ENCODE peak calls at places on chromosome 7, in six cellular contexts. Y is KBM-7, M is epithelial cell of esophagus, P is GM18507, Q is colonic mucosa, S is heart left ventricle. B is an unnamed sample.

GRCh38 chr7:152025077-152025936 is at the start of gene GALNT11:
- DNase-seq in Y (peak), M (peak), P (peak), Q (peak), S (peak), B (peak)

GRCh38 chr7:2253021-2253420 is 11.0 kb downstream of the NUDT1 start:
- DNase-seq in Y (no peak), M (no peak), P (no peak), Q (no peak), S (no peak), B (no peak)

GRCh38 chr7:138752568-138753518 is 45.0 kb upstream of the TMEM213 start:
- DNase-seq in Y (peak), M (peak), P (peak), Q (peak), S (peak), B (peak)

GRCh38 chr7:111184960-111185359 is 94.0 kb downstream of the LRRN3 start:
- DNase-seq in Y (no peak), M (no peak), P (no peak), Q (no peak), S (no peak), B (no peak)

GRCh38 chr7:46153583-46153950 is 232.5 kb upstream of the IGFBP3 start:
- DNase-seq in Y (no peak), M (no peak), P (no peak), Q (no peak), S (no peak), B (no peak)

GRCh38 chr7:50068026-50068425 is 25.0 kb downstream of the ZPBP start:
- DNase-seq in Y (no peak), M (peak), P (no peak), Q (peak), S (no peak), B (no peak)

GRCh38 chr7:30852744-30853288 is 58.8 kb upstream of the AQP1 start:
- DNase-seq in Y (no peak), M (no peak), P (no peak), Q (no peak), S (no peak), B (no peak)

GRCh38 chr7:115340828-115341227 is 418.9 kb downstream of the MDFIC start:
- DNase-seq in Y (no peak), M (peak), P (no peak), Q (no peak), S (no peak), B (no peak)

GRCh38 chr7:152142976-152143665 is 117.6 kb downstream of the GALNT11 start:
- DNase-seq in Y (no peak), M (no peak), P (no peak), Q (no peak), S (no peak), B (no peak)

GRCh38 chr7:73606801-73607691 is 17.3 kb downstream of the MLXIPL start:
- DNase-seq in Y (peak), M (peak), P (peak), Q (peak), S (peak), B (peak)

GRCh38 chr7:33062782-33063443 is 337 bp upstream of the NT5C3A start:
- DNase-seq in Y (peak), M (peak), P (peak), Q (peak), S (peak), B (peak)

GRCh38 chr7:142870575-142871259 is 14.8 kb downstream of the TRPV6 start:
- DNase-seq in Y (no peak), M (no peak), P (no peak), Q (peak), S (no peak), B (peak)

GRCh38 chr7:107103369-107103768 is 58.9 kb downstream of the PRKAR2B start:
- DNase-seq in Y (peak), M (peak), P (no peak), Q (no peak), S (no peak), B (no peak)

GRCh38 chr7:3493499-3493898 is 192.4 kb downstream of the SDK1 start:
- DNase-seq in Y (no peak), M (peak), P (no peak), Q (no peak), S (no peak), B (no peak)

GRCh38 chr7:24665564-24666294 is 91.5 kb downstream of the GSDME start:
- DNase-seq in Y (peak), M (peak), P (no peak), Q (peak), S (no peak), B (no peak)

GRCh38 chr7:26170663-26171062 is 18.7 kb downstream of the NFE2L3 start:
- DNase-seq in Y (no peak), M (no peak), P (no peak), Q (no peak), S (no peak), B (no peak)

GRCh38 chr7:19404912-19405329 is 259.7 kb upstream of the FERD3L start:
- DNase-seq in Y (peak), M (peak), P (no peak), Q (no peak), S (no peak), B (no peak)

GRCh38 chr7:24874791-24875190 is 105.2 kb downstream of the OSBPL3 start:
- DNase-seq in Y (no peak), M (no peak), P (no peak), Q (no peak), S (no peak), B (no peak)

GRCh38 chr7:151115121-151115835 is 29.0 kb downstream of the AGAP3 start:
- DNase-seq in Y (no peak), M (peak), P (no peak), Q (no peak), S (peak), B (no peak)

GRCh38 chr7:368651-369475 is 78.9 kb downstream of the FOXL3 start:
- DNase-seq in Y (no peak), M (peak), P (no peak), Q (no peak), S (peak), B (no peak)

GRCh38 chr7:132836746-132837145 is 245.1 kb downstream of the CHCHD3 start:
- DNase-seq in Y (no peak), M (peak), P (no peak), Q (no peak), S (no peak), B (no peak)

GRCh38 chr7:74051629-74052410 is 23.8 kb downstream of the ELN start:
- DNase-seq in Y (peak), M (peak), P (no peak), Q (peak), S (peak), B (no peak)

GRCh38 chr7:8214162-8214897 is 47.6 kb downstream of the ICA1 start:
- DNase-seq in Y (no peak), M (peak), P (no peak), Q (no peak), S (no peak), B (no peak)

GRCh38 chr7:1952781-1953180 is 280.0 kb downstream of the MAD1L1 start:
- DNase-seq in Y (no peak), M (no peak), P (no peak), Q (no peak), S (peak), B (no peak)

GRCh38 chr7:142587578-142588191 is 161.6 kb upstream of the PRSS1 start:
- DNase-seq in Y (peak), M (peak), P (peak), Q (peak), S (no peak), B (no peak)

GRCh38 chr7:130201796-130202195 is 3.4 kb downstream of the TMEM209 start:
- DNase-seq in Y (no peak), M (no peak), P (no peak), Q (peak), S (no peak), B (no peak)

GRCh38 chr7:94941844-94942632 is 34.6 kb downstream of the PPP1R9A start:
- DNase-seq in Y (no peak), M (no peak), P (no peak), Q (no peak), S (no peak), B (no peak)

GRCh38 chr7:52271663-52272062 is 763.8 kb upstream of the POM121L12 start:
- DNase-seq in Y (no peak), M (no peak), P (no peak), Q (no peak), S (no peak), B (no peak)

GRCh38 chr7:157970744-157971143 is 616.9 kb downstream of the PTPRN2 start:
- DNase-seq in Y (no peak), M (no peak), P (no peak), Q (no peak), S (peak), B (no peak)

GRCh38 chr7:117098457-117098856 is 145.2 kb downstream of the ST7 start:
- DNase-seq in Y (no peak), M (peak), P (no peak), Q (no peak), S (no peak), B (no peak)

GRCh38 chr7:157472311-157473050 is 135.7 kb downstream of the DNAJB6 start:
- DNase-seq in Y (no peak), M (no peak), P (no peak), Q (no peak), S (no peak), B (peak)

GRCh38 chr7:134004829-134005505 is 122.2 kb upstream of the LRGUK start:
- DNase-seq in Y (no peak), M (no peak), P (no peak), Q (no peak), S (no peak), B (no peak)

GRCh38 chr7:40008218-40008815 is 58.3 kb downstream of the CDK13 start:
- DNase-seq in Y (no peak), M (peak), P (no peak), Q (no peak), S (no peak), B (no peak)

GRCh38 chr7:101913876-101914275 is 96.5 kb downstream of the CUX1 start:
- DNase-seq in Y (peak), M (no peak), P (no peak), Q (no peak), S (no peak), B (no peak)

GRCh38 chr7:151687523-151688235 is 168.0 kb upstream of the RHEB start:
- DNase-seq in Y (peak), M (peak), P (no peak), Q (no peak), S (peak), B (no peak)

GRCh38 chr7:87001214-87001613 is 58.2 kb downstream of the ELAPOR2 start:
- DNase-seq in Y (no peak), M (peak), P (no peak), Q (no peak), S (no peak), B (no peak)

GRCh38 chr7:141072548-141073172 is 1.2 kb upstream of the TMEM178B start:
- DNase-seq in Y (no peak), M (peak), P (no peak), Q (no peak), S (peak), B (no peak)

GRCh38 chr7:110921478-110922210 is 169.3 kb upstream of the LRRN3 start:
- DNase-seq in Y (no peak), M (peak), P (no peak), Q (no peak), S (no peak), B (no peak)

B was measured in left lobe of liver.